ENCODE peak calls at places on chromosomes 5 and 9, in four cellular contexts. One of them, this sample, is unnamed.

GRCh38 chr9:101530076-101530711 is 3.5 kb upstream of the RNF20 start:
- DNase-seq in GM12878: peak
- DNase-seq in astrocyte of the spinal cord: peak
- DNase-seq in AG10803: peak
- DNase-seq in this sample: peak

GRCh38 chr5:55364537-55365055 is 56.8 kb downstream of the MTREX start:
- DNase-seq in astrocyte of the spinal cord: no peak
- DNase-seq in AG10803: no peak
- DNase-seq in GM12878: peak
- DNase-seq in this sample: peak

GRCh38 chr5:67299317-67299716 is 102.7 kb upstream of the CD180 start:
- DNase-seq in AG10803: peak
- DNase-seq in GM12878: no peak
- DNase-seq in astrocyte of the spinal cord: peak
- DNase-seq in this sample: no peak

GRCh38 chr9:102770704-102771103 is 224.4 kb upstream of the CYLC2 start:
- DNase-seq in astrocyte of the spinal cord: no peak
- DNase-seq in AG10803: no peak
- DNase-seq in GM12878: no peak
- DNase-seq in this sample: no peak

GRCh38 chr5:42837601-42838000 is 25.9 kb upstream of the SELENOP start:
- DNase-seq in GM12878: no peak
- DNase-seq in astrocyte of the spinal cord: no peak
- DNase-seq in AG10803: no peak
- DNase-seq in this sample: no peak

GRCh38 chr9:102135768-102136167 is 397.3 kb upstream of the GRIN3A start:
- DNase-seq in GM12878: no peak
- DNase-seq in AG10803: no peak
- DNase-seq in astrocyte of the spinal cord: no peak
- DNase-seq in this sample: no peak

GRCh38 chr5:96463106-96463505 is 30.1 kb upstream of the PCSK1 start:
- DNase-seq in astrocyte of the spinal cord: no peak
- DNase-seq in AG10803: no peak
- DNase-seq in GM12878: no peak
- DNase-seq in this sample: no peak

GRCh38 chr9:840343-840742 is 1.2 kb upstream of the DMRT1 start:
- DNase-seq in astrocyte of the spinal cord: no peak
- DNase-seq in GM12878: no peak
- DNase-seq in AG10803: no peak
- DNase-seq in this sample: no peak

GRCh38 chr5:17089690-17090089 is 127.7 kb upstream of the BASP1 start:
- DNase-seq in AG10803: peak
- DNase-seq in GM12878: no peak
- DNase-seq in astrocyte of the spinal cord: no peak
- DNase-seq in this sample: no peak

GRCh38 chr5:159017787-159018186 is 81.9 kb downstream of the EBF1 start:
- DNase-seq in GM12878: no peak
- DNase-seq in astrocyte of the spinal cord: peak
- DNase-seq in AG10803: peak
- DNase-seq in this sample: no peak

GRCh38 chr5:83718936-83719495 is 1.6 kb downstream of the HAPLN1 start:
- DNase-seq in astrocyte of the spinal cord: no peak
- DNase-seq in GM12878: no peak
- DNase-seq in AG10803: no peak
- DNase-seq in this sample: no peak

GRCh38 chr5:60677831-60678664 is 21.9 kb downstream of the DEPDC1B start:
- DNase-seq in GM12878: peak
- DNase-seq in astrocyte of the spinal cord: peak
- DNase-seq in AG10803: peak
- DNase-seq in this sample: no peak

GRCh38 chr5:178182158-178182876 is 4.9 kb downstream of the GMCL2 start:
- DNase-seq in astrocyte of the spinal cord: no peak
- DNase-seq in AG10803: no peak
- DNase-seq in GM12878: no peak
- DNase-seq in this sample: no peak

GRCh38 chr5:31987985-31988710 is 186.0 kb downstream of the GOLPH3 start:
- DNase-seq in AG10803: peak
- DNase-seq in GM12878: no peak
- DNase-seq in astrocyte of the spinal cord: peak
- DNase-seq in this sample: no peak

GRCh38 chr9:13648676-13649075 is 369.2 kb upstream of the MPDZ start:
- DNase-seq in astrocyte of the spinal cord: no peak
- DNase-seq in AG10803: no peak
- DNase-seq in GM12878: no peak
- DNase-seq in this sample: no peak

GRCh38 chr5:96093890-96094381 is 132.3 kb upstream of the ELL2 start:
- DNase-seq in AG10803: peak
- DNase-seq in GM12878: no peak
- DNase-seq in astrocyte of the spinal cord: peak
- DNase-seq in this sample: no peak

DNA sequence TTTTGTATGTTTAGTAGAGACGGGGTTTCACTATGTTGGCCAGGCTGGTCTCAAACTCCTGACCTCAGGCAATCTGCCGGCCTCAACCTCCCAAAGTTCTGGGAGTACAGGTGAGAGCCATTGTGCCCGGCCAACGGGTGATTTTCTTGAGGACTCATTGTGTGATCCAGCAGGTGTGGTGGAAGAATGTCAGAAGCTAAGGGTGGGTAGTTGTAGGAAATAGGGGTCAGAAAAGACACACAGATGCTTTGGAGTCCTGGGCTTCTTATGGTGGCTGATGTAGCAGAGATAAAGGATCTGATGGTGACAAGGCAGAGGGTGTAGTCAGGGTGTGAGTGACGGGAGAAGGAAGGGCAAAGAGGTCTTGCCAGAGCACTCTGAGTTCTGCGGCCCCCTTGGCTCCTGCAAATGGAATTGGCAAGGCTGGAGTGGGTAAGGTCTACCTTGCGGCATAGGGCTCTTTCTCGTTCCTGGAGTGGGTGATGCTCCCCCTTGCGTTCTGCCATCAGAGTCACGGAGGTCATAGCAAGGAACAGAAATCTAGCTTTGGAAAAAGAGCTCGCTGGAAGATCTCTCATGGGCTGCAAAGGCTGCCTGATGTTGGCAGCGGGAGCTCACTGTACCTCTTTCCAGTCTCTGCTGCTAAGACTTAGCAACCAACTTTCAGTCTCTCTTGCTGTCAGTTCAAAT is 97.2 kb downstream of the SREK1 start:
- DNase-seq in AG10803: no peak
- DNase-seq in GM12878: no peak
- DNase-seq in astrocyte of the spinal cord: no peak
- DNase-seq in this sample: no peak
- TF ChIP-seq CTCF in AG10803: no peak
- TF ChIP-seq CTCF in GM12878: no peak
- TF ChIP-seq CTCF in astrocyte of the spinal cord: no peak
- TF ChIP-seq CTCF in this sample: no peak

DNA sequence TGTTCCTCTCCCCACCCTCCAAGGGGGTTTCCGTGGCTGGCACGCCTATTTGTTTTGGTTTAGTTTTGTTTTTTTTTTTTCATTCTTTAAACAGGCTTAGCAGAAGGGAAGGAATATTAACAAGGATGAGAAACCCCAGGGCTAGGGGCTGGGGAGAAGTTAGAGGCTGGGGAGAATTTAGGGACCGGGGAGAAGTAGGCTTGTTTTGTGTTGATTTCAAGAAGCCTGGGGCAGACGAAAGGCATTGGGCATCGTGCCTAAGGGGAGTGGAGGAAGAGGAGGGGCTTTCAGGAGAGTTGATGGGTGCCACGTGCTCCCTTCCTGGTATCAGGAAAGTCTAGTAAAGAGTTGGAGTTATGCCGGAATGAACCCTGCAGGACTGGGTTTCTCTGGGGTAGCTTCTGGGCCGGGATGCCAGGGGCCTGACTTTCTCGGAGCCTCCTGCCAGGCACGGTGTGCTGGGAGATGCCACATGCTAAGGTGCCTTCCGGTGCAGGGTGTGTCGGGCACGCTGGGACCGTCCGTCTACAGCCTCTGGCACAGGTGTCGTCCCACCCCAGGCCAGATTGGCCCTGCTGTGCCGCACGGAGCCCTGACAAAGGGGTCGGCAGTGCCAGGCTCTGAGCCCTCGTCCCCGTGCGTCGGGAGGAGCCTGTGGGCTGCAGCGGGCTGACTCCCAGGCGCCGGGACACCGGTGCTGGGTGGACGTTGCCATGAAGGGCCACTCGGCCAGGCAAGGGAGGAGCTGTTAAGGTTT is 159.9 kb downstream of the OLFM1 start:
- DNase-seq in GM12878: no peak
- DNase-seq in astrocyte of the spinal cord: no peak
- DNase-seq in AG10803: no peak
- DNase-seq in this sample: no peak
- H3K4me3 ChIP-seq in GM12878: no peak
- H3K4me3 ChIP-seq in astrocyte of the spinal cord: no peak
- H3K4me3 ChIP-seq in AG10803: no peak
- H3K4me3 ChIP-seq in this sample: no peak

DNA sequence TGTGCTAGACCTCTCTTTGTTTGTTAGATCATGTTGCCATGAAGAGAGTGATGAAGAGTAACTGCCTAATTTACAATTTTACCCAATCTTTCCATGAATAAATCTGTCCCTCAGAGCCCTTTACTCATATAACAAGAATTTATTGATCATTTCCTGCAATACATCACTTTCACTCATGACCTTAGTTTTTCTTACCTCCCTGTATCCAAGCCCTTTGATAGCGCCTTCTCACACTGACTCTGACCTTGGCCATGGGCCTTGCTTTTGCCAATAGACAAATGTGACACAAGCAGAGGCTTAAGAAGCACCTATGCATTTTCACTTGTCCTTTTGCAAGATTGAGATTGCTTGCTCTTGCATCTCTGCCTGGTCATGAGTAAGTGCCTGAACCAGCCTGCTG is 288.1 kb downstream of the NNT start:
- DNase-seq in GM12878: no peak
- DNase-seq in astrocyte of the spinal cord: no peak
- DNase-seq in AG10803: peak
- DNase-seq in this sample: no peak
- TF ChIP-seq CTCF in GM12878: no peak
- TF ChIP-seq CTCF in astrocyte of the spinal cord: no peak
- TF ChIP-seq CTCF in AG10803: no peak
- TF ChIP-seq CTCF in this sample: no peak

GRCh38 chr9:37031902-37032301 is 2.2 kb downstream of the PAX5 start:
- DNase-seq in astrocyte of the spinal cord: no peak
- DNase-seq in AG10803: no peak
- DNase-seq in GM12878: no peak
- DNase-seq in this sample: no peak
- H3K4me3 ChIP-seq in astrocyte of the spinal cord: no peak
- H3K4me3 ChIP-seq in AG10803: no peak
- H3K4me3 ChIP-seq in GM12878: peak
- H3K4me3 ChIP-seq in this sample: peak

GRCh38 chr5:170606939-170607338 is 103.1 kb downstream of the KCNIP1 start:
- DNase-seq in astrocyte of the spinal cord: no peak
- DNase-seq in GM12878: no peak
- DNase-seq in AG10803: no peak
- DNase-seq in this sample: no peak

GRCh38 chr5:170603101-170603500 is 99.3 kb downstream of the KCNIP1 start:
- DNase-seq in GM12878: no peak
- DNase-seq in AG10803: no peak
- DNase-seq in astrocyte of the spinal cord: no peak
- DNase-seq in this sample: no peak

GRCh38 chr5:170601608-170602007 is 97.8 kb downstream of the KCNIP1 start:
- DNase-seq in AG10803: no peak
- DNase-seq in GM12878: no peak
- DNase-seq in astrocyte of the spinal cord: no peak
- DNase-seq in this sample: no peak

GRCh38 chr5:170597876-170598275 is 94.1 kb downstream of the KCNIP1 start:
- DNase-seq in AG10803: peak
- DNase-seq in astrocyte of the spinal cord: peak
- DNase-seq in GM12878: no peak
- DNase-seq in this sample: no peak

DNA sequence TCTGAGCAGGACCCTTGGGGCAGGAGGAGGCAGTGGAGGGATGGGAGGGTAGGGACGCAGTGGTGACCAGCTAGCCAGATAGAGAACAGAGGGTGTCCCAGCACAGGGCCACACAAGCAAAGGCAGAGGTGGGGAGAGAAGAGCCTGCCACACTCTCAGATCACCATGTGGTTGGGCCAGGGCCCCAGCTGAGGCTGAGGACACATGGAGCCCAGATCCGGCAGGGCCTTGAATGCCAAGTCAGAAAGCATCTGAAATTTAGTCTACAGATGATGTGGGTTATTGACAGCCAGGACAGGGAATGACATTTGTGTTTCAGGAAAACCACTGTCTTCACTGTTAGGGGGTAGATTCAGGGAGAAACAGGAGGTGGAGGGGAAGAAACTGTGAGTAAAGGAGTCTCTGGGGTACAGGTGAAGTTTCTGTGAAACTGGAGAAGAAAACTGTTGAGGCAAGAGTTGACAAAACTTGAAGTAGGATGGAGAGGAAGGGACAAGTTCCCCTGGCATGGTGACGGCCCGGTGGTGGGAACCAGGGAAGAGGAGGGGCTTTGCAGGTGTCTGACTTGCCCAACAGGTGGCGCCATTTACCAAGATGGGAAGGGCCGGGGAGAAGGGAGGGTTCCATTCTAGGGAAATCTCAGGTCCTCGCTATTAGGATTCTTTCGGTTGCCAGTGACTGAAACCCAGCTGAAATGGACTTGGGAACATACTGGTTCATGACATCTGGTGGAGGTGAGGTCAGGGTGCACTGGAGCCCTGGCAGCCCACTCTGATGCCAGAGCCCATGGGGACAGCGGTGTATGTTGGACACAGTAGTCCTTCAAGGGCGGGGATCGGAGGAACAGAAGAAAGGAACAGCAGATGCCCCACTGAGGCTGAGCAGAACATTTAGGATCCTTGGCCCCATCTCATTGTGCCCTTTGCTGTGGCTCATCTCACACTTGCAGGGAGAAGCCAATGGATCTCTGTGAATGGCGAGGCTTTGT is 100.1 kb downstream of the KCNIP1 start:
- DNase-seq in astrocyte of the spinal cord: peak
- DNase-seq in AG10803: no peak
- DNase-seq in GM12878: no peak
- DNase-seq in this sample: no peak
- TF ChIP-seq CTCF in astrocyte of the spinal cord: peak
- TF ChIP-seq CTCF in AG10803: peak
- TF ChIP-seq CTCF in GM12878: peak
- TF ChIP-seq CTCF in this sample: peak

GRCh38 chr9:130660326-130660682 is 4.1 kb upstream of the PRDM12 start:
- DNase-seq in AG10803: no peak
- DNase-seq in astrocyte of the spinal cord: no peak
- DNase-seq in GM12878: no peak
- DNase-seq in this sample: no peak

GRCh38 chr9:130658893-130659698 is 5.3 kb upstream of the PRDM12 start:
- DNase-seq in AG10803: no peak
- DNase-seq in astrocyte of the spinal cord: no peak
- DNase-seq in GM12878: no peak
- DNase-seq in this sample: no peak

GRCh38 chr9:130660683-130661460 is 3.5 kb upstream of the PRDM12 start:
- DNase-seq in AG10803: no peak
- DNase-seq in astrocyte of the spinal cord: no peak
- DNase-seq in GM12878: no peak
- DNase-seq in this sample: no peak

GRCh38 chr9:130661461-130662098 is 2.8 kb upstream of the PRDM12 start:
- DNase-seq in astrocyte of the spinal cord: no peak
- DNase-seq in GM12878: no peak
- DNase-seq in AG10803: no peak
- DNase-seq in this sample: no peak

GRCh38 chr9:130659699-130660248 is 4.6 kb upstream of the PRDM12 start:
- DNase-seq in GM12878: no peak
- DNase-seq in astrocyte of the spinal cord: no peak
- DNase-seq in AG10803: no peak
- DNase-seq in this sample: no peak
- H3K4me3 ChIP-seq in GM12878: no peak
- H3K4me3 ChIP-seq in astrocyte of the spinal cord: no peak
- H3K4me3 ChIP-seq in AG10803: no peak
- H3K4me3 ChIP-seq in this sample: no peak

This sample was measured in GM12864.